ENCODE peak calls at places on chromosomes 3 and 15, in ten cellular contexts. P, L, E, R, K, A, G, V, T and B are unnamed samples.

GRCh38 chr15:73686781-73687256 is 2.6 kb downstream of the CD276 start:
- DNase-seq in V (peak), P (no peak), A (no peak), L (no peak), E (no peak), R (no peak), G (peak), K (no peak), T (peak), B (no peak)

GRCh38 chr15:95410757-95411156 is 919.7 kb upstream of the NR2F2 start:
- DNase-seq in K (no peak), G (no peak), R (no peak), A (no peak), V (peak), E (no peak), T (no peak), L (no peak), P (no peak), B (no peak)

GRCh38 chr3:143295201-143296080 is 175.9 kb downstream of the CHST2 start:
- DNase-seq in P (no peak), A (no peak), G (no peak), L (no peak), V (no peak), E (no peak), R (no peak), T (no peak), K (no peak), B (no peak)

GRCh38 chr3:58566398-58567250 is 10.6 kb downstream of the FAM107A start:
- DNase-seq in P (no peak), E (no peak), G (no peak), K (no peak), A (no peak), V (no peak), L (no peak), T (no peak), R (no peak), B (no peak)

GRCh38 chr15:65368646-65369045 is 9.2 kb downstream of the IGDCC3 start:
- DNase-seq in V (no peak), K (no peak), L (no peak), A (peak), R (no peak), P (no peak), G (no peak), T (no peak), E (no peak), B (no peak)

GRCh38 chr3:124565013-124565412 is 165.2 kb upstream of the UMPS start:
- DNase-seq in E (peak), R (peak), P (peak), V (peak), G (peak), K (peak), L (peak), A (peak), T (peak), B (peak)

GRCh38 chr15:66153549-66154415 is 99.8 kb downstream of the MEGF11 start:
- DNase-seq in G (no peak), L (no peak), P (no peak), K (no peak), V (no peak), A (no peak), E (no peak), T (no peak), R (no peak), B (peak)

GRCh38 chr15:76932090-76932966 is 779 bp downstream of the RCN2 start:
- DNase-seq in A (no peak), V (no peak), L (peak), P (peak), R (no peak), K (peak), G (peak), T (peak), E (peak), B (no peak)

GRCh38 chr3:42996633-42997075 is 17.5 kb downstream of the GASK1A start:
- DNase-seq in T (no peak), L (no peak), V (no peak), A (no peak), E (peak), G (no peak), P (no peak), R (no peak), K (no peak), B (no peak)

GRCh38 chr15:44029003-44029402 is 166.1 kb downstream of the FRMD5 start:
- DNase-seq in E (no peak), T (no peak), V (no peak), K (no peak), G (no peak), P (peak), R (no peak), A (no peak), L (no peak), B (no peak)

GRCh38 chr15:101063891-101064794 is 145.0 kb downstream of the LRRK1 start:
- DNase-seq in K (no peak), V (no peak), R (peak), L (no peak), T (peak), P (no peak), A (no peak), E (no peak), G (no peak), B (no peak)

GRCh38 chr3:50405249-50405648 is 45.9 kb upstream of the TMEM115 start:
- DNase-seq in K (peak), V (peak), R (no peak), E (no peak), P (peak), T (no peak), A (no peak), G (peak), L (peak), B (no peak)

GRCh38 chr3:124235446-124235845 is 243.5 kb upstream of the ROPN1 start:
- DNase-seq in V (no peak), E (no peak), A (no peak), L (no peak), T (no peak), R (no peak), P (no peak), G (no peak), K (no peak), B (no peak)

GRCh38 chr3:97821413-97821809 is 400 bp upstream of the CRYBG3 start:
- DNase-seq in G (no peak), L (no peak), T (peak), K (peak), E (peak), R (peak), A (peak), P (peak), V (peak), B (no peak)

GRCh38 chr15:36884404-36885335 is 215.7 kb downstream of the MEIS2 start:
- DNase-seq in G (no peak), K (no peak), P (no peak), T (no peak), V (no peak), E (no peak), R (no peak), L (no peak), A (no peak), B (peak)

GRCh38 chr15:36882487-36883108 is 217.8 kb downstream of the MEIS2 start:
- DNase-seq in V (no peak), L (no peak), A (peak), E (no peak), K (no peak), G (no peak), P (peak), T (no peak), R (no peak), B (peak)

GRCh38 chr15:36885709-36886108 is 214.6 kb downstream of the MEIS2 start:
- DNase-seq in T (no peak), E (no peak), K (no peak), P (no peak), R (no peak), G (no peak), V (no peak), A (no peak), L (no peak), B (no peak)

GRCh38 chr15:36886135-36887011 is 214.0 kb downstream of the MEIS2 start:
- DNase-seq in E (no peak), L (no peak), K (no peak), A (no peak), P (no peak), T (no peak), V (no peak), G (no peak), R (no peak), B (peak)

GRCh38 chr15:36883705-36884355 is 216.5 kb downstream of the MEIS2 start:
- DNase-seq in E (peak), T (peak), A (peak), G (peak), R (peak), L (peak), P (peak), K (peak), V (peak), B (peak)
- TF ChIP-seq CTCF in E (peak), T (peak), A (peak), G (peak), R (no peak), L (peak), P (peak), K (no peak), V (peak), B (peak)

DNA sequence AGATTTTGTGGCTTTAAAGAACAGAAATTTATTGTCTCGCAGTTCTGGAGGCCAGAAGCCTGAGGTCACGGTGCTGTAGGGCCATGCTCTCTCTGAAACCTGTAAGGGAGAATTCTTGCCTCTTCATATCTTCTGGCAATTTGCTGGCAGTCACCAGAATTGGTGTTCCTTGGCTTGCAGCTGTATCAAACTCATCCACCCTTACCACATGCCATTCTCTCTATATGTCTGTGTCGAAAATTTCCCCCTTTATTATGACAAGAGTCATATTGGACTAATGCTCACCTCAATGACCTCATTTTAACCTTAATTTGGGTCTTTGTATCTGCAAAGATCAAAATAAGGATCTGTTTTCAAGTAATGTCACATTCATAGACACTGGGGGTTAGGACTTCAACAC is 266.7 kb downstream of the IL20RB start:
- DNase-seq in G (no peak), R (no peak), K (no peak), V (no peak), P (no peak), E (no peak), A (no peak), T (no peak), L (no peak), B (no peak)
- TF ChIP-seq CTCF in G (no peak), R (no peak), K (no peak), V (no peak), P (no peak), E (no peak), A (no peak), T (no peak), L (no peak), B (no peak)

DNA sequence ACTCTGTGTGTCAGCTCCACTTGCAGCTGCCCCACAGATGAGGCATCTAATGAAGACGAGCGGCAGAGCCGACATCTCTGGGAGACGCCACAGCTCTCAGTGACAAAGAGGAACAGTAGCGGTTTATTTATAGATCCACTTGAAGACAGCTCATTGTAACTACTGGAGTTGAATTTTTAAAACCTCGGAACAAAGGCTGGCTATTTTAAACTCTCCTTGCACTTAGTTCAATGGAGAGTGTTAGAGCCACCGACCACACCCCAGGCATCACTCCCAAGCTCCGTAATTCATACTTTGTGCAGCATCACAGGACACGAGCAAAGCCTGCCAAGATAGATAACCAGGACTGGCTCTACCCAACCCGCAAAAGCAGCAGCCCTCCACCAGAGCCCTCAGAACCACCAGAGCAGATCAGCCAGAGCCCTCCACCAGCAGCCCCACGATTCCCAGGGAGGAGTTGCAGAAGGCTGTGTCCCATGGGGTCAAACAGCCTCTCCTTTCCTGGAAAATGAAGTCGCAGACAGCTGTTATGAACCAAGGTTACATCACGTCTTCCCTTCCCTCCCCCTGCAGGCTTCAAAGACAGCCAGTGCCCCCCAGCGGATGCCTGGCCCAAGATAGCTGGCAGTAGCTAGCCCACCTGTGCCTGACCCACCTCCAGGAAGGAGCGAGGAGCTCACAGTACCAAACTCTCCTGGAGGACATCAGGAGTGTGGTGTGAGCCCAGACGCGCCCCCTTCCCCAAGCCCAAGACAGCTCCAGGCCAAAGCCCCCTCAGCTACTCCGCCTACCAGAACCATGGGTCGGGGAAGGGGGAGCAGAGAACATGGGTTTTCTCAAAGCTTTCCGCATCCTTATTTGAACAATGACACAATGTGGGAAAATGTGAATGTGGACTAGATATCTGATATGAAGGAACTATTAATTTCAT is 45.7 kb downstream of the POC1A start:
- DNase-seq in P (peak), L (no peak), T (no peak), G (no peak), E (peak), V (no peak), K (no peak), A (no peak), R (no peak), B (no peak)
- TF ChIP-seq CTCF in P (peak), L (no peak), T (peak), G (no peak), E (peak), V (peak), K (no peak), A (no peak), R (no peak), B (no peak)

GRCh38 chr15:41585140-41586047 is 26.4 kb downstream of the TYRO3 start:
- DNase-seq in V (peak), A (peak), R (peak), P (peak), L (no peak), G (peak), T (peak), E (peak), K (peak), B (no peak)
- TF ChIP-seq CTCF in V (peak), A (peak), R (no peak), P (peak), L (no peak), G (no peak), T (peak), E (peak), K (peak), B (no peak)

GRCh38 chr3:53426918-53427317 is 67.5 kb upstream of the CACNA1D start:
- DNase-seq in R (no peak), G (no peak), T (no peak), A (no peak), V (no peak), L (no peak), P (no peak), K (no peak), E (no peak), B (no peak)
- TF ChIP-seq CTCF in R (no peak), G (no peak), T (no peak), A (no peak), V (no peak), L (no peak), P (no peak), K (no peak), E (peak), B (no peak)

DNA sequence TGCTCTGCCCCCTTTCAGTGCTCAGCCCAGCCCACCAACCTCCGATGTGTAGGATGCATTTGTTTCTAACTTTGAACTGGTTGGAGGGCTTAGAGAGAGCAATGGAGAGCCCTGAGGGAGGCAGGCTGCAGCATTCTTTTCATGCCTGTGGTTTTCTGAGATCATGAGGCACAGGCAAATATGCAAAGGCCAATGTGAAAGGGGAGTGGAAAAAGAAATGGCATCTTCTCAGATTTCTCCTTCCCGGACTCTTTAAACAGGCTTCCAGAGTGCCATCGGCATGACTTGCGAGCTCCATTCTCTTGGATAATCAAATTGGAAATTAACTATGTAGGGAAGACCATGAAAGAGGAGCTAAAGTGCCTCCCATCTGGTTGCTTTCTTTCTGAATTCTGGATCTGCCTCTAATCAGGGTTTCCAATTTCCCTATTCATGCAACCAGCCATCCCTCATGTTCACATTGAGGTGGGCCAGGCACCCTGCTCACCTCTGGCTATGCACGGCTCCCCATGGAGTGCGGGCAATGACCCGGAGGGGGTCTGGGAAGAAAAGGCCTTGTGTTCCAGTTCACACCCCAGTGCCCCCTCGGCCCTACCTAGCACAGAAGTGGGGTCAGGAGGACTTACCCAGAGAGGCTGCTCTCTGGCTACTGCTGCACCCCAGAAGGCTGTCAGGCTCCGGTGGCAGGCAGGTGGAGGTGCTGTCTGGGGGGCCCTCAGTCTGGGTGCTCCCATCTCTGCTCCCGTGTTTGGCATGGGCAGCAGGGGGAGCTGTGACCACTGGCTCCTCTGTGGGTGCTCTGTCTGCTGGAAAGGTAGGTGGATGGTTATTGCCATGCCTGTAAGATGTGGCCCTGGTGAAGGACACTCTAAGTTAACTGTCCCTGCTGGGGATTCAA is 16.1 kb downstream of the AMOTL2 start:
- DNase-seq in T (peak), P (peak), E (peak), A (peak), G (peak), K (no peak), L (peak), R (peak), V (peak), B (peak)
- TF ChIP-seq CTCF in T (peak), P (peak), E (no peak), A (no peak), G (peak), K (no peak), L (peak), R (no peak), V (peak), B (peak)

GRCh38 chr15:69843927-69844326 is 253.8 kb downstream of the TLE3 start:
- DNase-seq in T (no peak), L (no peak), R (no peak), G (no peak), V (no peak), A (no peak), K (no peak), E (no peak), P (no peak), B (no peak)
- TF ChIP-seq CTCF in T (no peak), L (no peak), R (no peak), G (no peak), V (no peak), A (no peak), K (no peak), E (no peak), P (no peak), B (no peak)

GRCh38 chr15:58771621-58772235 is 626 bp downstream of the MINDY2 start:
- DNase-seq in G (no peak), K (peak), R (peak), V (peak), E (peak), T (peak), A (peak), P (no peak), L (no peak), B (no peak)

GRCh38 chr15:58775402-58775801 is 4.3 kb downstream of the MINDY2 start:
- DNase-seq in L (no peak), V (no peak), R (no peak), K (no peak), A (no peak), E (no peak), P (no peak), T (no peak), G (no peak), B (no peak)

GRCh38 chr15:58773024-58773423 is 1.9 kb downstream of the MINDY2 start:
- DNase-seq in E (no peak), G (no peak), A (no peak), V (no peak), P (no peak), K (no peak), T (no peak), L (no peak), R (no peak), B (no peak)

GRCh38 chr15:58770519-58770856 is 614 bp upstream of the MINDY2 start:
- DNase-seq in A (no peak), L (peak), V (peak), K (no peak), P (no peak), G (peak), E (no peak), R (no peak), T (peak), B (peak)

GRCh38 chr15:58770857-58771620 is at the start of gene MINDY2:
- DNase-seq in G (peak), R (peak), L (peak), E (peak), K (peak), V (peak), A (peak), P (peak), T (peak), B (peak)
- TF ChIP-seq CTCF in G (peak), R (no peak), L (peak), E (peak), K (no peak), V (peak), A (peak), P (peak), T (no peak), B (peak)